ENCODE peak calls at places on chromosomes 11 and 22, in seven cellular contexts. S is GM23338, E is neural progenitor cell, P is WERI-Rb-1, F is GM06990, Z is brain microvascular endothelial cell, W is IMR-90. H is an unnamed sample.

GRCh38 chr11:1922411-1923113 is 3.1 kb downstream of the TNNT3 start:
- DNase-seq in S (no peak), E (peak), P (no peak), F (no peak), Z (no peak), W (no peak), H (no peak)

GRCh38 chr11:94746721-94747120 is 21.4 kb upstream of the AMOTL1 start:
- DNase-seq in S (no peak), E (no peak), P (no peak), F (no peak), Z (no peak), W (no peak), H (no peak)

GRCh38 chr11:14554959-14555358 is 34.8 kb upstream of the PSMA1 start:
- DNase-seq in S (no peak), E (no peak), P (no peak), F (no peak), Z (no peak), W (no peak), H (no peak)

GRCh38 chr11:73425118-73425517 is 48.9 kb downstream of the RELT start:
- DNase-seq in S (no peak), E (no peak), P (no peak), F (no peak), Z (no peak), W (no peak), H (no peak)

GRCh38 chr11:121112498-121113455 is 11.7 kb downstream of the TECTA start:
- DNase-seq in S (peak), E (peak), P (peak), F (peak), Z (peak), W (peak), H (peak)

GRCh38 chr11:66881927-66882452 is 25.1 kb downstream of the LRFN4 start:
- DNase-seq in S (no peak), E (no peak), P (no peak), F (no peak), Z (no peak), W (no peak), H (no peak)

GRCh38 chr22:49810363-49811013 is 17.2 kb downstream of the BRD1 start:
- DNase-seq in S (no peak), E (no peak), P (no peak), F (no peak), Z (no peak), W (peak), H (no peak)

GRCh38 chr11:79209540-79210266 is 231.1 kb downstream of the TENM4 start:
- DNase-seq in S (no peak), E (no peak), P (no peak), F (no peak), Z (no peak), W (peak), H (no peak)

GRCh38 chr11:80441821-80442220 is 1001.0 kb upstream of the TENM4 start:
- DNase-seq in S (no peak), E (no peak), P (no peak), F (no peak), Z (peak), W (peak), H (no peak)

GRCh38 chr11:57936050-57936418 is 87.6 kb upstream of the OR9Q1 start:
- DNase-seq in S (no peak), E (no peak), P (no peak), F (no peak), Z (no peak), W (no peak), H (no peak)

GRCh38 chr22:26894766-26895485 is 237.5 kb downstream of the MIAT start:
- DNase-seq in S (no peak), E (no peak), P (no peak), F (no peak), Z (peak), W (peak), H (no peak)

GRCh38 chr11:60951611-60951908 is 416 bp downstream of the SLC15A3 start:
- DNase-seq in S (peak), E (no peak), P (no peak), F (no peak), Z (no peak), W (no peak), H (peak)

GRCh38 chr11:99281331-99281730 is 260.6 kb downstream of the CNTN5 start:
- DNase-seq in S (no peak), E (no peak), P (no peak), F (no peak), Z (no peak), W (no peak), H (no peak)

GRCh38 chr11:123640677-123641494 is 13.5 kb downstream of the SCN3B start:
- DNase-seq in S (peak), E (peak), P (peak), F (peak), Z (peak), W (peak), H (peak)

GRCh38 chr22:46068908-46069481 is 81.3 kb upstream of the PPARA start:
- DNase-seq in S (no peak), E (no peak), P (no peak), F (no peak), Z (no peak), W (peak), H (no peak)

GRCh38 chr11:97548280-97548679 is 1158.5 kb downstream of the JRKL start:
- DNase-seq in S (no peak), E (no peak), P (no peak), F (no peak), Z (no peak), W (no peak), H (no peak)

GRCh38 chr11:61507012-61507768 is 1.4 kb upstream of the LRRC10B start:
- DNase-seq in S (no peak), E (peak), P (peak), F (no peak), Z (no peak), W (no peak), H (no peak)

GRCh38 chr11:126335463-126335760 is 20.1 kb upstream of the ST3GAL4 start:
- DNase-seq in S (no peak), E (no peak), P (no peak), F (no peak), Z (no peak), W (no peak), H (no peak)

GRCh38 chr11:8641332-8641731 is 41.1 kb downstream of the TRIM66 start:
- DNase-seq in S (peak), E (no peak), P (no peak), F (no peak), Z (no peak), W (no peak), H (no peak)

GRCh38 chr11:122920579-122920978 is 38.0 kb downstream of the JHY start:
- DNase-seq in S (peak), E (peak), P (no peak), F (no peak), Z (no peak), W (no peak), H (no peak)

GRCh38 chr22:20159088-20159487 is 8.2 kb upstream of the CCDC188 start:
- DNase-seq in S (peak), E (peak), P (peak), F (no peak), Z (no peak), W (no peak), H (no peak)

GRCh38 chr11:131867457-131868257 is 497.2 kb downstream of the NTM start:
- DNase-seq in S (peak), E (peak), P (peak), F (peak), Z (peak), W (peak), H (peak)

GRCh38 chr11:15826826-15827225 is 529.5 kb downstream of the SOX6 start:
- DNase-seq in S (peak), E (peak), P (peak), F (no peak), Z (peak), W (no peak), H (peak)

GRCh38 chr11:6219359-6219758 is 14.0 kb downstream of the C11orf42 start:
- DNase-seq in S (no peak), E (no peak), P (no peak), F (no peak), Z (peak), W (peak), H (no peak)

GRCh38 chr11:76788661-76789442 is 5.7 kb downstream of the TSKU start:
- DNase-seq in S (no peak), E (no peak), P (no peak), F (no peak), Z (no peak), W (no peak), H (no peak)

GRCh38 chr11:20599424-20600346 is at the start of gene SLC6A5:
- DNase-seq in S (peak), E (peak), P (no peak), F (no peak), Z (peak), W (peak), H (peak)

GRCh38 chr22:38733329-38734202 is 22.2 kb downstream of the SUN2 start:
- DNase-seq in S (peak), E (peak), P (peak), F (no peak), Z (no peak), W (peak), H (peak)

GRCh38 chr11:7448126-7448525 is 37.2 kb upstream of the OLFML1 start:
- DNase-seq in S (peak), E (peak), P (no peak), F (no peak), Z (no peak), W (no peak), H (no peak)
- TF ChIP-seq CTCF in S (peak), E (peak), P (no peak), F (no peak), Z (no peak), W (no peak), H (no peak)

GRCh38 chr11:30131535-30131934 is 99.3 kb upstream of the FSHB start:
- DNase-seq in S (no peak), E (no peak), P (no peak), F (no peak), Z (peak), W (no peak), H (peak)
- TF ChIP-seq CTCF in S (peak), E (no peak), P (no peak), F (peak), Z (peak), W (no peak), H (no peak)

DNA sequence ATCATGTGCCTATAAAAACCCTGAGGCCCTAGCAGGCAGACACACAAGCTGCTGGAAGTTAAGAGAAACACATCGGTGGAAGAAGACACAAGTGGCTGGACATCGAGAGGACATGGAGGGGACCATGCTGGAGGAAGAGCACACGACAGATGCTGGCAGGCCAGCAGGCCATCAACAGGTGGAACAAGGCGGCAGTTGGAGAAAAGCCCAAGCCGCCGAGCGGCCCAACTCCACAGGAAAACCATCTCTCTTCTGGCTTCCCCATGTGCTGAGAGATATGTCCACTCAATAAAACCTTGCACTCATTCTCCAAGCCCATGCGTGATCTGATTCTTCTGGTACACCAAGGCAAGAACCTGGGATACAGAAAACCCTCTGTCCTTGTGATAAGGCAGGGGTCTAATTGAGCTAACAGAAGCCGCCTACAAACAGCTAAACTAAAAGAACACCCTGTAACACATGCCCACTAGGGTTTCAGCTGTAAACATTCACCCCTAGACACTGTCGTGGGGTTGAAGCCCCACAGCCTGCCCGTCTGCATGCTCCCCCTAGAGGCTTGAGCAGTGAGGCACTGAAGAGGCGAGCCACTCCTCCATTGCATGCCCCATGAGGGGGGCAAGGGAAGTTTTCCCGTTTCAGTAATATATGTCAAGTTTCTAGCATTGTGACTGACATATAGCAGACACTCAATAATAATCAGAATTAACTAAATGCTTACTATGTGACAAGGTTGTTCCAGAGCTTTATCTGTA is 39.0 kb upstream of the MMP20 start:
- DNase-seq in S (peak), E (peak), P (peak), F (no peak), Z (no peak), W (no peak), H (no peak)
- TF ChIP-seq CTCF in S (peak), E (peak), P (peak), F (peak), Z (peak), W (peak), H (peak)

GRCh38 chr11:10295056-10295901 is 1.3 kb upstream of the SBF2 start:
- DNase-seq in S (no peak), E (no peak), P (no peak), F (no peak), Z (no peak), W (no peak), H (no peak)

GRCh38 chr11:10289765-10290420 is 4.1 kb downstream of the SBF2 start:
- DNase-seq in S (no peak), E (no peak), P (no peak), F (no peak), Z (no peak), W (no peak), H (no peak)

GRCh38 chr11:10288881-10289764 is 4.9 kb downstream of the SBF2 start:
- DNase-seq in S (no peak), E (no peak), P (no peak), F (no peak), Z (no peak), W (no peak), H (no peak)

GRCh38 chr11:10294289-10294953 is 402 bp upstream of the SBF2 start:
- DNase-seq in S (peak), E (peak), P (peak), F (no peak), Z (peak), W (peak), H (peak)

DNA sequence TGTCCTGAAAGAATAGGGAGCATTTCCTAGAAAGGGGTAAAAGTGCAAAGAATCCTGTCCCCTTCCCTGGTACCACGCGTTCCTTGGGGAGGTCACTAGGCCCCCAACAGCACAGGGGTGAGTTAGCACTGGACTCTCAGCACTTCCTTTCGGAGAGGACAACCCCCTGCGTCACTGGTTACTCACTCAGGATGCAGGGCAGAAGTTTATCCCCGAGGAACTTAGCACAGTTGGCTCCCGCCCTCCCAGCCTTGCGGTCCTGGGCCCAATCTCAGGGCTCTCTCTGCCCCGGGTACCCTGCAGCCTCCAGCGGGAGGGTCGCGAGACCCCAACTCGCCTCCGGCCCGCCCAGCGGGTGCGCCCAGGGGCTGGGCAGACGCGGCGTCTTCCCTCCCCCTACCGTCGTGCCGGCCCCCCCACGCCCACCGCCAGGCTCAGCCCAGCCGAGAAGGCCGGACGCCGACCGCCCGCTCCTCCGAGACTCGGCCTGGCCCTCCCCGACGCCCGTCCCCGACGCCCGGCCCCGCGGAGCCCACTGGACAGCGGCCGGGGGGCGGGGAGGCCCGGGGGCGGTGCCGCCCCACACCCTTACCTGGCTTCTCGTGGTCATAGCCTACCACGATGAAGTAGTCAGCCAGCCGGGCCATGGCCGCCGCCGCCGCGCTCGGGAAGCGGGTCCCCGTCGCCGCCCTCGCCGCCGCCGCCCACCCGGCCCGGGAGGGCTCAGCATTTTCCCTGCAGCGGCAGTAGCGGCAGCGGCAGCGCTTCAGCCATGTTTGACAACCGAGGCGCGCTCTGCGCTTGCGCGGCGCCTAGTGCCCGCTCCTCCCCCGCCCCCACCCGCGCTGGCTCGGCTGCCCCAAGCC is at the start of gene SBF2:
- DNase-seq in S (peak), E (peak), P (peak), F (peak), Z (peak), W (peak), H (peak)
- TF ChIP-seq CTCF in S (no peak), E (no peak), P (no peak), F (no peak), Z (no peak), W (no peak), H (no peak)